ENCODE peak calls at places on chromosome 2, in six cellular contexts. C is AG09309, U is HCT116, B is coronary artery, X is right lobe of liver, I is thoracic aorta. J is an unnamed sample.
A peak's percentile ranks its signal among the peaks of the same experiment; 100 is the strongest.

GRCh38 chr2:3441465-3441864 is 62.0 kb downstream of the TRAPPC12 start:
- DNase-seq in C (no peak), U (no peak), B (no peak), X (no peak), I (no peak), J (no peak)

GRCh38 chr2:213640742-213641425 is 356.6 kb downstream of the SPAG16 start:
- DNase-seq in C (no peak), U (no peak), B (no peak), X (no peak), I (no peak), J (no peak)

GRCh38 chr2:73376681-73377080 is 9.0 kb upstream of the ALMS1 start:
- DNase-seq in C (no peak), U (no peak), B (no peak), X (no peak), I (no peak), J (no peak)

GRCh38 chr2:100262043-100262442 is 60.3 kb downstream of the LONRF2 start:
- DNase-seq in C (no peak), U (no peak), B (no peak), X (no peak), I (no peak), J (no peak)

GRCh38 chr2:226733189-226733858 is 66.3 kb downstream of the IRS1 start:
- DNase-seq in C (no peak), U (no peak), B (no peak), X (no peak), I (no peak), J (no peak)

GRCh38 chr2:16655457-16655837 is 10.2 kb downstream of the CYRIA start:
- DNase-seq in C (no peak), U (no peak), B (peak; percentile 14), X (no peak), I (no peak), J (no peak)

GRCh38 chr2:75153221-75153620 is 46.1 kb downstream of the TACR1 start:
- DNase-seq in C (no peak), U (no peak), B (no peak), X (no peak), I (no peak), J (no peak)

GRCh38 chr2:20592106-20593071 is 58.5 kb downstream of the HS1BP3 start:
- DNase-seq in C (no peak), U (no peak), B (peak; percentile 68), X (peak; percentile 26), I (no peak), J (no peak)

GRCh38 chr2:136141510-136142154 is 23.7 kb upstream of the CXCR4 start:
- DNase-seq in C (no peak), U (no peak), B (no peak), X (no peak), I (no peak), J (peak; percentile 2)

GRCh38 chr2:54429811-54430600 is 26.1 kb upstream of the SPTBN1 start:
- DNase-seq in C (no peak), U (no peak), B (no peak), X (no peak), I (no peak), J (no peak)

GRCh38 chr2:20916604-20917286 is 93.8 kb upstream of the LDAH start:
- DNase-seq in C (no peak), U (no peak), B (no peak), X (no peak), I (no peak), J (peak; percentile 47)

GRCh38 chr2:150690870-150691269 is 203.4 kb upstream of the RND3 start:
- DNase-seq in C (no peak), U (no peak), B (no peak), X (no peak), I (no peak), J (peak; percentile 71)

GRCh38 chr2:40544072-40544471 is 92.2 kb upstream of the SLC8A1 start:
- DNase-seq in C (no peak), U (no peak), B (no peak), X (no peak), I (no peak), J (no peak)

GRCh38 chr2:109126501-109126860 is 2.5 kb upstream of the SH3RF3 start:
- DNase-seq in C (peak; percentile 80), U (no peak), B (no peak), X (no peak), I (no peak), J (peak; percentile 79)

GRCh38 chr2:176151199-176152099 is at the start of gene HOXD4:
- DNase-seq in C (no peak), U (no peak), B (no peak), X (no peak), I (no peak), J (no peak)

GRCh38 chr2:120323214-120323613 is 22.7 kb upstream of the INHBB start:
- DNase-seq in C (no peak), U (no peak), B (no peak), X (peak; percentile 76), I (peak; percentile 38), J (peak; percentile 48)

GRCh38 chr2:44937688-44938240 is 3.7 kb upstream of the SIX3 start:
- DNase-seq in C (no peak), U (peak; percentile 57), B (no peak), X (no peak), I (no peak), J (no peak)
- TF ChIP-seq CTCF in C (no peak), U (peak; percentile 20), B (no peak), X (no peak), I (no peak), J (no peak)

GRCh38 chr2:157839822-157840221 is 36.3 kb downstream of the ACVR1 start:
- DNase-seq in C (no peak), U (no peak), B (no peak), X (no peak), I (no peak), J (no peak)
- H3K4me3 ChIP-seq in C (no peak overlapping the region), U (no peak overlapping the region), B (no peak overlapping the region), X (no peak overlapping the region), I (no peak overlapping the region), J (no peak overlapping the region)

GRCh38 chr2:70469435-70469834 is 84.2 kb downstream of the TGFA start:
- DNase-seq in C (no peak), U (no peak), B (no peak), X (no peak), I (no peak), J (no peak)
- TF ChIP-seq CTCF in C (no peak), U (peak; percentile 20), B (no peak), X (no peak), I (no peak), J (no peak)

GRCh38 chr2:85773692-85774091 is 19.9 kb downstream of the ATOH8 start:
- DNase-seq in C (no peak), U (no peak), B (no peak), X (no peak), I (no peak), J (no peak)
- H3K4me3 ChIP-seq in C (no peak overlapping the region), U (no peak overlapping the region), B (peak overlapping the region; percentile 55), X (no peak overlapping the region), I (peak overlapping the region; percentile 64), J (no peak overlapping the region)

GRCh38 chr2:85164145-85164559 is 31.0 kb downstream of the TCF7L1 start:
- DNase-seq in C (no peak), U (no peak), B (no peak), X (no peak), I (no peak), J (no peak)

GRCh38 chr2:85162746-85163301 is 29.6 kb downstream of the TCF7L1 start:
- DNase-seq in C (no peak), U (no peak), B (no peak), X (no peak), I (no peak), J (no peak)

GRCh38 chr2:85160946-85161625 is 27.9 kb downstream of the TCF7L1 start:
- DNase-seq in C (no peak), U (no peak), B (no peak), X (no peak), I (no peak), J (no peak)

GRCh38 chr2:85159589-85159988 is 26.4 kb downstream of the TCF7L1 start:
- DNase-seq in C (no peak), U (no peak), B (no peak), X (no peak), I (no peak), J (no peak)

GRCh38 chr2:85161626-85161960 is 28.4 kb downstream of the TCF7L1 start:
- DNase-seq in C (peak; percentile 8), U (no peak), B (no peak), X (no peak), I (no peak), J (no peak)
- TF ChIP-seq CTCF in C (no peak), U (no peak), B (no peak), X (no peak), I (no peak), J (no peak)

DNA sequence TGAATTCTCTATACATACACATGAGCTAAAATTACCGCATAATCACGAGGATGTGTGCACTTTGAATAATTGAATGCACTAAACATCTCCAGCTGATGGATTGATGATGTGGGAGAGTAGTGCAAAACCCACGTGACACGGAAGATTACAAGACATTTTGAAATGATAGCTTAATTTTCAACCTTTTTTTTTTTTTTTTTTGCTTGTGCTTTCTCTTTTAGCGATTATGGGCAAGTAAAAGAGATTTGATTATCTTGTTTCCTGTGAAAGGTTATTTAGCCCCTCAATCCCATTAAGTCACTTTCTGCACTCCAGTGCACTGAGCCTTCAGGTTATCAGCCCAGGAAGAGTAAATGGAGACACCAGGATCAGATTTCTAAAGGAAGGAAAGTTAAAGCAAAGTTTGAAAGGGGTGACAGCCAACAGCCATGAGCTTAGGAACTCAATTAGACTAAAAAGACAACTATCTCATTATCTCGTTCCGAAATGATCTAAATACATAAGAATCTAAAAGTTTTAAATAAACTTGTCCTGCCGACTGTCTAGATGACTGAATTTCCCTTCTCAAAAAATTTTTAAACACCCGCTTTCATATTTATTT is 81.6 kb downstream of the CDK15 start:
- DNase-seq in C (no peak), U (no peak), B (no peak), X (no peak), I (no peak), J (no peak)
- H3K4me3 ChIP-seq in C (no peak overlapping the region), U (no peak overlapping the region), B (peak overlapping the region; percentile 35), X (no peak overlapping the region), I (peak overlapping the region; percentile 25), J (peak overlapping the region; percentile 7)

GRCh38 chr2:154394600-154394999 is 303.9 kb upstream of the KCNJ3 start:
- DNase-seq in C (no peak), U (no peak), B (no peak), X (no peak), I (no peak), J (no peak)
- TF ChIP-seq CTCF in C (no peak), U (no peak), B (no peak), X (no peak), I (no peak), J (no peak)

J was measured in foreskin fibroblast.